ENCODE peak calls at places on chromosomes 16 and 17, in four cellular contexts. Z, S, T and V are unnamed samples.

GRCh38 chr17:1180434-1180742 is 607 bp upstream of the ABR start:
- DNase-seq in S (no peak), T (no peak), Z (no peak), V (no peak)

GRCh38 chr17:43905985-43906852 is 1.1 kb downstream of the MPP2 start:
- DNase-seq in Z (peak), S (no peak), T (peak), V (peak)

GRCh38 chr17:29573871-29574731 is 5.6 kb downstream of the TP53I13 start:
- DNase-seq in S (no peak), Z (peak), T (peak), V (no peak)

GRCh38 chr16:89120921-89121351 is 27.3 kb downstream of the ACSF3 start:
- DNase-seq in T (no peak), S (no peak), Z (no peak), V (no peak)

GRCh38 chr17:17971431-17972125 is 622 bp downstream of the TOM1L2 start:
- DNase-seq in Z (peak), T (peak), S (peak), V (no peak)

GRCh38 chr16:27505297-27506236 is 44.1 kb downstream of the GTF3C1 start:
- DNase-seq in Z (no peak), T (no peak), S (no peak), V (no peak)

GRCh38 chr17:8234361-8235270 is 13.2 kb downstream of the CTC1 start:
- DNase-seq in S (no peak), Z (no peak), T (no peak), V (no peak)

GRCh38 chr16:69089091-69089912 is 16.2 kb upstream of the HAS3 start:
- DNase-seq in S (peak), Z (no peak), T (no peak), V (no peak)

GRCh38 chr16:567362-568256 is 804 bp downstream of the NHLRC4 start:
- DNase-seq in Z (no peak), S (no peak), T (no peak), V (no peak)

GRCh38 chr16:50154369-50154947 is 1.4 kb downstream of the TENT4B start:
- DNase-seq in Z (peak), T (no peak), S (no peak), V (no peak)

GRCh38 chr17:2704890-2705248 is 6.7 kb downstream of the CLUH start:
- DNase-seq in S (no peak), T (peak), Z (no peak), V (no peak)
- TF ChIP-seq POLR2A in S (no peak), T (no peak), Z (no peak), V (no peak)

DNA sequence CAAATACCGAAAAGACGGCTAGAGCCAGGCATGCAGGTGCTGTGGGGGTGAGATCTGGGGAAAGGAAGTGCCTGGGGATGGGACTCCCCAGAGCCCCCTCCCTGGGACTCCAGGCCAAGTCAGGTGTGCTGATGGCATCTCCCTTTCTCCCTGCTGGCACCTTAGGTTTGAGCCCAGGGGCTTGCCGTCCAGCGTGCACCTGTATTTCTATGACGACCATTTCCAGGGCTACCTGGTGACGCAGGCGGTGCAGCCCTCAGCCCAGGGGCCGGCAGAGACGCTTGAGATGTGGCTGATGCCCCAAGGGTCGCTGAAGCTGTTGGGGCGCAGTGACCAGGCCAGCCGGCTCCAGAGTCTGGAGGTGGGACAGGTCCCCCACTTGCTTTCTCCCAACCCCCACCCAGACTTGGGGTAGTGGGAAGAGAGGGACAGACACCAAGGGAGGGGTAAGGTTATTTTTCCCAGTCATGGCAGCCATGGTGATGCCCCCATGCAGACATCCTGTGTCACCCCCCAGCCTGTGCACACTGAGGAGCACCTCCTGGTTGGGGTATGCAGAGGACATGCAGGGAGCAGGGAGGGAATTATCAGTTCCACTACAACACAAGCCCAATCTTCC is 11.1 kb downstream of the XYLT2 start:
- DNase-seq in Z (no peak), T (peak), S (peak), V (no peak)
- TF ChIP-seq POLR2A in Z (no peak), T (no peak), S (no peak), V (no peak)

GRCh38 chr17:81821603-81822311 is 11.3 kb downstream of the MCRIP1 start:
- DNase-seq in T (peak), Z (peak), S (peak), V (no peak)
- TF ChIP-seq POLR2A in T (no peak), Z (no peak), S (no peak), V (no peak)

GRCh38 chr16:7579454-7579853 is 246.8 kb downstream of the RBFOX1 start:
- DNase-seq in S (no peak), T (no peak), Z (no peak), V (no peak)
- TF ChIP-seq POLR2A in S (no peak), T (no peak), Z (no peak), V (no peak)